ENCODE peak calls at places on chromosomes 3 and 15, in ten cellular contexts. Y is H1, J is breast epithelium, R is heart left ventricle, E is psoas muscle, O is neuronal stem cell, W is lung, P is IMR-90, D is astrocyte, V is colonic mucosa. S is an unnamed sample. For H3K36me3, the result is how much of the 10 kb centered on the place peaks cover.

GRCh38 chr3:8996681-8997121 is 33.4 kb upstream of the RAD18 start:
- DNase-seq in Y (no peak), J (no peak), R (peak), E (peak), O (no peak), W (no peak), P (peak), D (peak), V (no peak), S (no peak)

GRCh38 chr3:150783920-150784746 is 21.2 kb upstream of the SIAH2 start:
- DNase-seq in Y (no peak), J (no peak), R (no peak), E (no peak), O (no peak), W (no peak), P (no peak), D (peak), V (no peak), S (no peak)

GRCh38 chr3:87900061-87900460 is 158.7 kb downstream of the CGGBP1 start:
- DNase-seq in Y (no peak), J (no peak), R (no peak), E (no peak), O (no peak), W (no peak), P (no peak), D (no peak), V (no peak), S (no peak)

GRCh38 chr3:162370136-162370535 is 873.5 kb downstream of the OTOL1 start:
- DNase-seq in Y (no peak), J (no peak), R (no peak), E (peak), O (no peak), W (no peak), P (no peak), D (no peak), V (no peak), S (no peak)

GRCh38 chr3:72080800-72081199 is 295.9 kb upstream of the PROK2 start:
- DNase-seq in Y (no peak), J (no peak), R (no peak), E (no peak), O (no peak), W (no peak), P (no peak), D (no peak), V (no peak), S (no peak)

GRCh38 chr3:12705981-12706380 is 42.1 kb upstream of the RAF1 start:
- DNase-seq in Y (no peak), J (no peak), R (no peak), E (no peak), O (no peak), W (no peak), P (peak), D (peak), V (no peak), S (no peak)

GRCh38 chr15:90213123-90213817 is 12.1 kb downstream of the SEMA4B start:
- DNase-seq in Y (no peak), J (no peak), R (no peak), E (no peak), O (no peak), W (peak), P (no peak), D (no peak), V (peak), S (peak)

GRCh38 chr3:45965281-45966052 is 22.2 kb downstream of the CXCR6 start:
- DNase-seq in Y (no peak), J (no peak), R (no peak), E (no peak), O (no peak), W (no peak), P (no peak), D (no peak), V (no peak), S (no peak)

GRCh38 chr3:169029674-169030285 is 633.7 kb downstream of the MECOM start:
- DNase-seq in Y (no peak), J (no peak), R (no peak), E (no peak), O (no peak), W (no peak), P (no peak), D (no peak), V (no peak), S (no peak)

GRCh38 chr3:183449391-183449790 is 21.0 kb upstream of the MCF2L2 start:
- DNase-seq in Y (no peak), J (no peak), R (no peak), E (no peak), O (no peak), W (no peak), P (peak), D (peak), V (no peak), S (no peak)

GRCh38 chr3:194592798-194593752 is 40.1 kb downstream of the TMEM44 start:
- DNase-seq in Y (no peak), J (no peak), R (no peak), E (no peak), O (no peak), W (peak), P (peak), D (peak), V (no peak), S (no peak)

GRCh38 chr15:63509056-63509696 is 4.8 kb downstream of the USP3 start:
- DNase-seq in Y (no peak), J (no peak), R (no peak), E (no peak), O (no peak), W (no peak), P (no peak), D (no peak), V (no peak), S (no peak)

GRCh38 chr3:10396083-10396482 is 75.2 kb upstream of the SEC13 start:
- DNase-seq in Y (no peak), J (no peak), R (no peak), E (peak), O (no peak), W (no peak), P (no peak), D (no peak), V (no peak), S (no peak)

GRCh38 chr3:126941721-126942270 is 41.1 kb upstream of the PLXNA1 start:
- DNase-seq in Y (no peak), J (no peak), R (no peak), E (no peak), O (no peak), W (no peak), P (peak), D (no peak), V (no peak), S (peak)

GRCh38 chr15:62957130-62957529 is 85.4 kb upstream of the TPM1 start:
- DNase-seq in Y (no peak), J (no peak), R (no peak), E (no peak), O (no peak), W (no peak), P (peak), D (no peak), V (no peak), S (no peak)

GRCh38 chr3:17115186-17115585 is 230.4 kb downstream of the PLCL2 start:
- DNase-seq in Y (no peak), J (no peak), R (no peak), E (no peak), O (no peak), W (no peak), P (no peak), D (peak), V (no peak), S (no peak)

GRCh38 chr3:53375019-53375418 is 27.7 kb upstream of the DCP1A start:
- DNase-seq in Y (peak), J (peak), R (peak), E (peak), O (peak), W (peak), P (peak), D (no peak), V (peak), S (peak)

GRCh38 chr3:116007000-116007399 is 383.7 kb downstream of the GAP43 start:
- DNase-seq in Y (no peak), J (no peak), R (no peak), E (no peak), O (no peak), W (no peak), P (no peak), D (no peak), V (no peak), S (no peak)

GRCh38 chr3:125055165-125055912 is 458 bp downstream of the HEG1 start:
- DNase-seq in Y (no peak), J (no peak), R (peak), E (peak), O (no peak), W (no peak), P (peak), D (no peak), V (no peak), S (peak)

GRCh38 chr3:157094301-157094700 is 65.6 kb downstream of the CCNL1 start:
- DNase-seq in Y (no peak), J (no peak), R (no peak), E (no peak), O (no peak), W (no peak), P (no peak), D (no peak), V (no peak), S (no peak)

GRCh38 chr3:124784686-124785382 is 54.6 kb downstream of the UMPS start:
- DNase-seq in Y (no peak), J (no peak), R (no peak), E (peak), O (no peak), W (no peak), P (no peak), D (peak), V (no peak), S (peak)

GRCh38 chr3:153338487-153338886 is 176.5 kb downstream of the RAP2B start:
- DNase-seq in Y (no peak), J (no peak), R (no peak), E (no peak), O (no peak), W (no peak), P (peak), D (peak), V (no peak), S (no peak)

GRCh38 chr3:120640231-120640630 is 41.8 kb downstream of the HGD start:
- DNase-seq in Y (no peak), J (no peak), R (no peak), E (no peak), O (no peak), W (no peak), P (no peak), D (no peak), V (no peak), S (no peak)

GRCh38 chr15:63405159-63405558 is 23.5 kb upstream of the CA12 start:
- DNase-seq in Y (no peak), J (no peak), R (no peak), E (no peak), O (no peak), W (no peak), P (no peak), D (no peak), V (no peak), S (no peak)

GRCh38 chr3:59263152-59263551 is 213.3 kb upstream of the CFAP20DC start:
- DNase-seq in Y (no peak), J (no peak), R (no peak), E (no peak), O (no peak), W (no peak), P (no peak), D (no peak), V (no peak), S (no peak)

GRCh38 chr15:57146394-57147140 is 228.1 kb downstream of the TCF12 start:
- DNase-seq in Y (no peak), J (no peak), R (no peak), E (no peak), O (no peak), W (no peak), P (peak), D (peak), V (peak), S (no peak)

GRCh38 chr3:99859855-99860254 is 42.2 kb downstream of the CMSS1 start:
- DNase-seq in Y (no peak), J (no peak), R (no peak), E (no peak), O (no peak), W (no peak), P (peak), D (peak), V (no peak), S (no peak)

GRCh38 chr3:107710851-107711250 is 188.1 kb downstream of the BBX start:
- DNase-seq in Y (no peak), J (no peak), R (peak), E (peak), O (no peak), W (peak), P (peak), D (peak), V (no peak), S (peak)

GRCh38 chr3:47890037-47890831 is 87.3 kb downstream of the DHX30 start:
- DNase-seq in Y (no peak), J (no peak), R (no peak), E (no peak), O (peak), W (no peak), P (no peak), D (no peak), V (no peak), S (no peak)

GRCh38 chr3:78096488-78097255 is 1056.8 kb downstream of the ROBO2 start:
- DNase-seq in Y (no peak), J (no peak), R (no peak), E (no peak), O (no peak), W (no peak), P (peak), D (peak), V (no peak), S (no peak)

GRCh38 chr3:195259564-195260285 is 11.2 kb downstream of the XXYLT1 start:
- DNase-seq in Y (no peak), J (peak), R (peak), E (peak), O (peak), W (peak), P (peak), D (peak), V (peak), S (peak)

GRCh38 chr15:77527164-77527778 is 105.4 kb downstream of the LINGO1 start:
- DNase-seq in Y (no peak), J (no peak), R (peak), E (peak), O (no peak), W (no peak), P (peak), D (no peak), V (no peak), S (peak)

GRCh38 chr15:67199881-67200763 is 54.3 kb downstream of the AAGAB start:
- DNase-seq in Y (no peak), J (no peak), R (no peak), E (no peak), O (no peak), W (no peak), P (peak), D (peak), V (no peak), S (no peak)

GRCh38 chr3:187276397-187277128 is 15.0 kb downstream of the MASP1 start:
- DNase-seq in Y (no peak), J (no peak), R (no peak), E (no peak), O (no peak), W (no peak), P (no peak), D (no peak), V (no peak), S (no peak)

GRCh38 chr3:5190147-5190791 is 2.8 kb downstream of the EDEM1 start:
- DNase-seq in Y (no peak), J (no peak), R (no peak), E (no peak), O (no peak), W (no peak), P (no peak), D (no peak), V (no peak), S (no peak)

GRCh38 chr3:40267940-40268707 is 41.4 kb upstream of the EIF1B start:
- DNase-seq in Y (no peak), J (no peak), R (no peak), E (no peak), O (no peak), W (no peak), P (no peak), D (no peak), V (no peak), S (no peak)

GRCh38 chr3:138768126-138768525 is 66.6 kb downstream of the PIK3CB start:
- DNase-seq in Y (no peak), J (no peak), R (no peak), E (no peak), O (no peak), W (no peak), P (no peak), D (no peak), V (no peak), S (no peak)

GRCh38 chr3:138774529-138775253 is 60.0 kb downstream of the PIK3CB start:
- DNase-seq in Y (no peak), J (no peak), R (peak), E (no peak), O (no peak), W (peak), P (peak), D (peak), V (peak), S (no peak)

GRCh38 chr3:138775254-138775595 is 59.5 kb downstream of the PIK3CB start:
- DNase-seq in Y (no peak), J (no peak), R (no peak), E (no peak), O (no peak), W (no peak), P (no peak), D (peak), V (no peak), S (no peak)

GRCh38 chr3:138768946-138769345 is 65.8 kb downstream of the PIK3CB start:
- DNase-seq in Y (no peak), J (no peak), R (no peak), E (no peak), O (no peak), W (no peak), P (no peak), D (no peak), V (no peak), S (no peak)

DNA sequence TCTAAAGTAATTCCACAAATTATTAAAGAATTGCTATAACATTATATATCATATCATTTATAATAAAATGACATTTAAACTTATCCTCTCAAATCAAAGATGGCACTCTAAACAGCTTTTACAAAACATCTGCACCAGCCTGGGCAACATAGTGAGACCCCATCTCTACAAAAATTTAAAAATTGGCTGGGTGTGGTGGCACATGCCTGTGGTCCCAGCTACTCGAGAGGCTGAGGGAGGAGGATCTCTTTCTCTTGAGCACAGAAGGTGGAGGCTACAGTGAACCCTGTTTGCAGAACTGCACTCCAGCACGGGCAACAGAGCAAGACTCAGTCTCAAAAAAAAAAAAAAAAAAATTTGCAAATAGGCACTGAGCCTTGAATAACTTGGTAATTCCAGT is 63.1 kb downstream of the PIK3CB start:
- DNase-seq in Y (no peak), J (no peak), R (no peak), E (no peak), O (no peak), W (no peak), P (no peak), D (no peak), V (no peak), S (no peak)
- H3K36me3 ChIP-seq in Y (under half), J (under half), R (under half), E (under half), O (under half), W (under half), P (under half), D (under half), V (under half), S (under half)

GRCh38 chr3:128081226-128081625 is 29.0 kb downstream of the SEC61A1 start:
- DNase-seq in Y (no peak), J (no peak), R (no peak), E (no peak), O (no peak), W (no peak), P (no peak), D (no peak), V (no peak), S (no peak)
- H3K27ac ChIP-seq in Y (no peak), J (no peak), R (no peak), E (no peak), O (no peak), W (no peak), P (no peak), D (no peak), V (no peak), S (no peak)

GRCh38 chr3:30692498-30693130 is 86.2 kb downstream of the TGFBR2 start:
- DNase-seq in Y (no peak), J (no peak), R (no peak), E (no peak), O (no peak), W (no peak), P (no peak), D (no peak), V (no peak), S (no peak)
- H3K36me3 ChIP-seq in Y (under half), J (under half), R (half or more), E (under half), O (under half), W (under half), P (under half), D (under half), V (under half), S (under half)

DNA sequence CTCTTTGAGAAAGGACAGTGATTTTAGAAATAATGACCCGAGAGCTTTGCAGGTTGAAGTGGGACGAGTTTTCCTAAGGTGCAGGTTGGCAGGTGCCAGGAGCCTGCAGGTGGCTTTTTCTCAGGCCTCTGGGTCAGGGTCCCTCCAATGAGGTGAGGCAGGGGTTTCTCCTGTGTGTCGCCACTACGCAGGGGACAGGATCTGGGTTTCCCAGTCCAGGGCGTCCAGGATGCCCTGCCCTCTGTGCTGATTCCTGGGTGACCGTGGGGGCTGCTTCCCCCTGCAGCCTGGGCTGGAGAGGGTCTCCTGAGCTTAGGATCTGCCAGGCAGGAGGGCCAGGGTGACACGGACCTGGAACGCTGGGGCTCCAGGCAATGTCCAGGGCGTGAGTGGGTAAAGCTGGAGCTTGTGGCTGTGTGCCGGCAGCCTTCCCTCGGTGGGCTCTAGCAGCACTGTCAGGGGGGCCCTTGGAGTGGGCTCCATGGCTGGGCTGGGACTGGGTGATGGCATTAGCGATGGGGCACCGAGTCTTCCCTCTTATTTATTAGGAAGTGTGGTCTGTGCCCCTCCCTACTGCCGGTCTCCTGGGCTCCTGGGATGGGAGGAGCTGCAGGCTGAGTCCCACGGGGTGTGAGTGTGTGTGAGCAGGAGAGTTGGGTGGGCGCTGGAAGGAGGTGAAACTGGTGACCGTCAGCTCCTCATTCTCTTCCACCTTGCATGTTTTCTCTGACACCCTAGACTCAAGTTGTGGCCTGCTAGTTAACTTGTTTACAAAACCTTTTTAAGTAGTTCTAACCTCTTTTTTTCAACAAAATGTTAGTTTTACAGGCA is 1.8 kb downstream of the APBA2 start:
- DNase-seq in Y (no peak), J (no peak), R (no peak), E (no peak), O (no peak), W (no peak), P (no peak), D (no peak), V (no peak), S (peak)
- H3K27ac ChIP-seq in Y (no peak), J (no peak), R (no peak), E (no peak), O (no peak), W (no peak), P (no peak), D (no peak), V (no peak), S (no peak)

DNA sequence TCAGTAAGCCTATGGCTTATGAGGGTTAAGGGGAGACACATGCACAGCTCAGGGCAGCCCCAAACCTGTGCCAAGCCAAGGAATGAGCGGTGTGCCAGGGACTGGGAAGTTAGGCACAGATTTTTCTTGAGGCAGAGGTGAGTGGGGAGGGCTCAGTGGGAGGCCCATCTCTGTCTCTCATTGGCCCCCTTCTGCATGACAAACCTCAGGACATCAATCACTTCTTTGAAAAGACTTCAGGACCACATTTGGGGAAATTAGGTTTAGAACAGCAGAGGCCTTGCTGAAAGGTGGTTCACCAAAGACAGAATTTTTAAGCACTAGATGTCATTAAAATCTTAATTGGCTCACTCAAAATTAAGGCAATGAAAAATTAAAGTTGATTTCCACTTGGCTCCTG is 57.2 kb downstream of the RAB11A start:
- DNase-seq in Y (no peak), J (no peak), R (no peak), E (no peak), O (no peak), W (no peak), P (no peak), D (no peak), V (no peak), S (no peak)
- H3K36me3 ChIP-seq in Y (under half), J (under half), R (under half), E (under half), O (under half), W (under half), P (under half), D (under half), V (under half), S (under half)

GRCh38 chr15:41543521-41543870 is 561 bp downstream of the RPAP1 start:
- DNase-seq in Y (no peak), J (no peak), R (no peak), E (no peak), O (no peak), W (no peak), P (no peak), D (no peak), V (no peak), S (no peak)
- H3K27ac ChIP-seq in Y (peak), J (peak), R (peak), E (peak), O (no peak), W (peak), P (peak), D (peak), V (peak), S (no peak)